ENCODE peak calls at places on chromosomes 7 and 10, in six cellular contexts. T is non-pigmented ciliary epithelial cell; D is epithelial cell of esophagus; V is HCEC 1CT; P is chondrocyte; U is stimulated activated CD4-positive, alpha-beta T cell treated with anti-CD3 and anti-CD28 coated beads, Interleukin-4, amount 100 ng/mL, for 24 hours. R is an unnamed sample.

GRCh38 chr10:106086391-106086790 is 1078.1 kb downstream of the SORCS1 start:
- DNase-seq in T (no peak), D (no peak), V (no peak), P (no peak), U (no peak), R (no peak)

GRCh38 chr7:55343002-55343781 is 21.9 kb upstream of the LANCL2 start:
- DNase-seq in T (no peak), D (no peak), V (no peak), P (no peak), U (no peak), R (no peak)

GRCh38 chr10:21515581-21516269 is 9.8 kb downstream of the SKIDA1 start:
- DNase-seq in T (no peak), D (no peak), V (no peak), P (no peak), U (no peak), R (no peak)

GRCh38 chr10:110527731-110528171 is 30.0 kb downstream of the DUSP5 start:
- DNase-seq in T (no peak), D (no peak), V (no peak), P (no peak), U (no peak), R (no peak)

GRCh38 chr10:72107325-72108003 is 19.1 kb upstream of the SPOCK2 start:
- DNase-seq in T (no peak), D (peak; percentile 81), V (no peak), P (no peak), U (no peak), R (peak; percentile 85)

GRCh38 chr7:37110641-37111421 is 337.8 kb downstream of the ELMO1 start:
- DNase-seq in T (no peak), D (no peak), V (no peak), P (no peak), U (no peak), R (no peak)

GRCh38 chr10:122192142-122192541 is 79.0 kb upstream of the BTBD16 start:
- DNase-seq in T (no peak), D (no peak), V (no peak), P (no peak), U (no peak), R (no peak)

GRCh38 chr7:150406565-150407421 is 27.7 kb downstream of the ZNF775 start:
- DNase-seq in T (no peak), D (no peak), V (no peak), P (peak; percentile 48), U (peak; percentile 42), R (peak; percentile 80)

GRCh38 chr10:119489572-119490326 is 52.8 kb downstream of the RGS10 start:
- DNase-seq in T (no peak), D (peak; percentile 28), V (peak; percentile 50), P (peak; percentile 87), U (peak; percentile 62), R (no peak)

GRCh38 chr7:6729492-6730342 is 23.0 kb upstream of the ZNF12 start:
- DNase-seq in T (peak; percentile 67), D (peak; percentile 87), V (peak; percentile 89), P (peak; percentile 98), U (peak; percentile 86), R (peak; percentile 86)

GRCh38 chr7:155506854-155507337 is 39.5 kb downstream of the CNPY1 start:
- DNase-seq in T (no peak), D (peak; percentile 54), V (no peak), P (no peak), U (no peak), R (no peak)

GRCh38 chr10:4581929-4582328 is 244.1 kb upstream of the AKR1E2 start:
- DNase-seq in T (no peak), D (peak; percentile 3), V (no peak), P (no peak), U (no peak), R (no peak)

GRCh38 chr10:11472158-11472753 is 139.2 kb downstream of the USP6NL start:
- DNase-seq in T (peak; percentile 18), D (peak; percentile 68), V (peak; percentile 47), P (no peak), U (peak; percentile 74), R (peak; percentile 28)

GRCh38 chr10:52115823-52116222 is 198.3 kb upstream of the DKK1 start:
- DNase-seq in T (peak; percentile 19), D (peak; percentile 58), V (peak; percentile 2), P (no peak), U (no peak), R (no peak)

GRCh38 chr10:124516181-124516580 is 54.6 kb downstream of the LHPP start:
- DNase-seq in T (no peak), D (no peak), V (no peak), P (peak; percentile 35), U (no peak), R (no peak)

GRCh38 chr7:12434012-12434642 is 30.5 kb upstream of the VWDE start:
- DNase-seq in T (no peak), D (no peak), V (peak; percentile 14), P (no peak), U (no peak), R (peak; percentile 15)

GRCh38 chr7:122532406-122533269 is 166.3 kb downstream of the RNF133 start:
- DNase-seq in T (no peak), D (peak; percentile 13), V (no peak), P (no peak), U (no peak), R (peak; percentile 20)

GRCh38 chr10:94108200-94108599 is 114.5 kb downstream of the PLCE1 start:
- DNase-seq in T (peak; percentile 55), D (peak; percentile 87), V (peak; percentile 80), P (no peak), U (no peak), R (peak; percentile 32)

GRCh38 chr10:100509241-100509640 is 10.4 kb downstream of the SEC31B start:
- DNase-seq in T (no peak), D (no peak), V (no peak), P (no peak), U (peak; percentile 37), R (no peak)

GRCh38 chr10:22988581-22989360 is 60.9 kb downstream of the ARMC3 start:
- DNase-seq in T (peak; percentile 18), D (peak; percentile 60), V (peak; percentile 45), P (no peak), U (peak; percentile 77), R (peak; percentile 36)